ENCODE peak calls at places on chromosomes 4 and X, in six cellular contexts. A is mucosa of descending colon, Z is iPS DF 6.9, P is H7, R is suprapubic skin, I is neuronal stem cell. N is an unnamed sample. For H3K36me3, the result is how much of the 10 kb centered on the place peaks cover.

GRCh38 chr4:10584042-10584441 is 100.5 kb downstream of the CLNK start:
- DNase-seq in A (peak), Z (no peak), P (no peak), R (no peak), I (no peak), N (no peak)

GRCh38 chrX:13372203-13372980 is 52.5 kb upstream of the ATXN3L start:
- DNase-seq in A (no peak), Z (no peak), P (no peak), R (no peak), I (no peak), N (no peak)

GRCh38 chrX:76148753-76149152 is 24.1 kb upstream of the PBDC1 start:
- DNase-seq in A (peak), Z (no peak), P (no peak), R (no peak), I (no peak), N (no peak)

GRCh38 chr4:152079543-152080293 is 318.9 kb upstream of the GATB start:
- DNase-seq in A (no peak), Z (no peak), P (no peak), R (no peak), I (no peak), N (no peak)

GRCh38 chr4:137819964-137820383 is 287.7 kb upstream of the PCDH18 start:
- DNase-seq in A (peak), Z (no peak), P (peak), R (no peak), I (peak), N (no peak)

GRCh38 chr4:59759082-59759825 is 1440.9 kb upstream of the ADGRL3 start:
- DNase-seq in A (no peak), Z (no peak), P (no peak), R (no peak), I (no peak), N (no peak)

GRCh38 chr4:86855572-86855971 is 6.4 kb upstream of the SLC10A6 start:
- DNase-seq in A (no peak), Z (no peak), P (no peak), R (no peak), I (no peak), N (no peak)

GRCh38 chr4:157664726-157665125 is 444.2 kb downstream of the GRIA2 start:
- DNase-seq in A (no peak), Z (no peak), P (no peak), R (no peak), I (no peak), N (no peak)

GRCh38 chr4:168803727-168804126 is 206.3 kb downstream of the CBR4 start:
- DNase-seq in A (no peak), Z (peak), P (peak), R (no peak), I (no peak), N (no peak)

GRCh38 chr4:38785901-38786402 is 3.2 kb upstream of the TLR10 start:
- DNase-seq in A (no peak), Z (no peak), P (no peak), R (no peak), I (no peak), N (no peak)

GRCh38 chr4:18689308-18689915 is 667.9 kb upstream of the LCORL start:
- DNase-seq in A (peak), Z (peak), P (peak), R (no peak), I (peak), N (peak)

GRCh38 chr4:82721819-82722423 is 76.7 kb downstream of the SCD5 start:
- DNase-seq in A (peak), Z (no peak), P (no peak), R (no peak), I (no peak), N (no peak)

GRCh38 chrX:103396186-103396585 is 19.8 kb downstream of the BEX3 start:
- DNase-seq in A (no peak), Z (no peak), P (no peak), R (no peak), I (no peak), N (no peak)

GRCh38 chr4:109078724-109079123 is 223.7 kb downstream of the COL25A1 start:
- DNase-seq in A (no peak), Z (no peak), P (no peak), R (no peak), I (no peak), N (no peak)

GRCh38 chrX:13994681-13995080 is 35.0 kb downstream of the GEMIN8 start:
- DNase-seq in A (no peak), Z (no peak), P (no peak), R (no peak), I (no peak), N (no peak)

GRCh38 chr4:100391913-100392312 is 125.9 kb downstream of the EMCN start:
- DNase-seq in A (no peak), Z (no peak), P (no peak), R (no peak), I (no peak), N (no peak)

GRCh38 chr4:184635381-184635780 is 13.9 kb downstream of the CASP3 start:
- DNase-seq in A (peak), Z (no peak), P (no peak), R (no peak), I (no peak), N (no peak)

GRCh38 chr4:156294577-156294976 is 340.9 kb upstream of the CTSO start:
- DNase-seq in A (peak), Z (peak), P (peak), R (no peak), I (peak), N (no peak)

GRCh38 chr4:110970642-110971041 is 347.8 kb upstream of the PITX2 start:
- DNase-seq in A (peak), Z (peak), P (peak), R (no peak), I (peak), N (peak)

GRCh38 chr4:8939887-8940742 is 68.5 kb upstream of the HMX1 start:
- DNase-seq in A (no peak), Z (no peak), P (peak), R (no peak), I (no peak), N (no peak)

GRCh38 chr4:175351473-175351872 is 433.3 kb downstream of the ADAM29 start:
- DNase-seq in A (no peak), Z (no peak), P (no peak), R (no peak), I (no peak), N (no peak)

GRCh38 chrX:107823456-107823855 is 2.2 kb upstream of the MID2 start:
- DNase-seq in A (no peak), Z (no peak), P (no peak), R (no peak), I (no peak), N (no peak)

GRCh38 chr4:65089666-65090065 is 580.6 kb downstream of the EPHA5 start:
- DNase-seq in A (no peak), Z (no peak), P (no peak), R (no peak), I (no peak), N (no peak)

GRCh38 chr4:155999743-156000142 is 46.1 kb upstream of the CTSO start:
- DNase-seq in A (no peak), Z (peak), P (peak), R (no peak), I (peak), N (no peak)

GRCh38 chr4:165873298-165874071 is 448 bp downstream of the TLL1 start:
- DNase-seq in A (no peak), Z (no peak), P (peak), R (no peak), I (peak), N (peak)

GRCh38 chr4:86893136-86893535 is 914 bp upstream of the C4orf36 start:
- DNase-seq in A (no peak), Z (no peak), P (no peak), R (no peak), I (no peak), N (no peak)

GRCh38 chrX:119194631-119195030 is 41.5 kb upstream of the PGRMC1 start:
- DNase-seq in A (no peak), Z (no peak), P (no peak), R (no peak), I (no peak), N (no peak)

GRCh38 chr4:73230865-73231517 is 27.6 kb downstream of the ANKRD17 start:
- DNase-seq in A (no peak), Z (no peak), P (no peak), R (no peak), I (no peak), N (no peak)

GRCh38 chr4:140102406-140102805 is 51.6 kb downstream of the MAML3 start:
- DNase-seq in A (no peak), Z (no peak), P (no peak), R (no peak), I (no peak), N (no peak)

GRCh38 chrX:39750246-39750790 is 347.4 kb downstream of the BCOR start:
- DNase-seq in A (no peak), Z (no peak), P (no peak), R (no peak), I (no peak), N (no peak)

GRCh38 chr4:40581254-40582140 is 48.2 kb downstream of the RBM47 start:
- DNase-seq in A (no peak), Z (no peak), P (no peak), R (no peak), I (no peak), N (no peak)

GRCh38 chr4:10106421-10107039 is 10.1 kb downstream of the WDR1 start:
- DNase-seq in A (peak), Z (no peak), P (peak), R (peak), I (no peak), N (peak)

GRCh38 chr4:150209140-150209829 is 131.0 kb downstream of the DCLK2 start:
- DNase-seq in A (peak), Z (no peak), P (no peak), R (no peak), I (peak), N (no peak)

GRCh38 chrX:642436-643210 is 12.0 kb downstream of the SHOX start:
- DNase-seq in A (no peak), Z (no peak), P (no peak), R (no peak), I (no peak), N (no peak)

GRCh38 chrX:13376857-13377441 is 57.1 kb upstream of the ATXN3L start:
- DNase-seq in A (no peak), Z (no peak), P (no peak), R (no peak), I (no peak), N (no peak)

GRCh38 chrX:108020631-108021030 is 24.2 kb upstream of the VSIG1 start:
- DNase-seq in A (no peak), Z (no peak), P (peak), R (no peak), I (no peak), N (no peak)

GRCh38 chr4:52711271-52711670 is 40.0 kb downstream of the ERVMER34-1 start:
- DNase-seq in A (peak), Z (no peak), P (no peak), R (no peak), I (no peak), N (no peak)

GRCh38 chrX:45472968-45473367 is 272.3 kb upstream of the DIPK2B start:
- DNase-seq in A (no peak), Z (no peak), P (no peak), R (no peak), I (no peak), N (no peak)

GRCh38 chr4:174305961-174306360 is 22.2 kb downstream of the CEP44 start:
- DNase-seq in A (no peak), Z (no peak), P (no peak), R (no peak), I (no peak), N (no peak)
- H3K36me3 ChIP-seq in A (under half), Z (under half), P (under half), R (half or more), I (under half), N (under half)

GRCh38 chrX:136879001-136879667 is 1.4 kb downstream of the RBMX start:
- DNase-seq in A (no peak), Z (no peak), P (no peak), R (no peak), I (no peak), N (no peak)

GRCh38 chrX:136880452-136881013 is at the start of gene RBMX:
- DNase-seq in A (peak), Z (peak), P (peak), R (peak), I (peak), N (peak)

GRCh38 chrX:136880003-136880451 is 498 bp downstream of the RBMX start:
- DNase-seq in A (peak), Z (no peak), P (peak), R (no peak), I (no peak), N (peak)

DNA sequence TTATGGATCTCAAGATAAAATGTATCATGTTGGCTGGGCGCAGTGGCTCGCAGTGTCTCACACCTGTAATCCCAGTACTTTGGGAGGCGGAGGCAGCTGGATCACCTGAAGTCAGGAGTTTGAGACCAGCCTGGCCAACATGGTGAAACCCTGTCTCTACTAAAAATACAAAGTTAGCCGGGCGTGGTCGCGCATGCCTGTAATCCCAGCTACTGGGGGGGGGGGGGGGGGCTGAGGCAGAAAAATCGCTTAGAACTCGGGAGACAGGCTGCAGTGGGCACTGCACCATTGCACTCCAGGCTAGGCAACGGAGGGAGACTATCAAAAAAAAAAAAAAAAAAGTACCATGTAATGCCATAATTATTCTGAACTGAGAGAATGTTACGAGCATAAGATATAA is 2.1 kb downstream of the RBMX start:
- DNase-seq in A (no peak), Z (no peak), P (no peak), R (no peak), I (no peak), N (no peak)
- H3K36me3 ChIP-seq in A (under half), Z (under half), P (under half), R (under half), I (under half), N (under half)

DNA sequence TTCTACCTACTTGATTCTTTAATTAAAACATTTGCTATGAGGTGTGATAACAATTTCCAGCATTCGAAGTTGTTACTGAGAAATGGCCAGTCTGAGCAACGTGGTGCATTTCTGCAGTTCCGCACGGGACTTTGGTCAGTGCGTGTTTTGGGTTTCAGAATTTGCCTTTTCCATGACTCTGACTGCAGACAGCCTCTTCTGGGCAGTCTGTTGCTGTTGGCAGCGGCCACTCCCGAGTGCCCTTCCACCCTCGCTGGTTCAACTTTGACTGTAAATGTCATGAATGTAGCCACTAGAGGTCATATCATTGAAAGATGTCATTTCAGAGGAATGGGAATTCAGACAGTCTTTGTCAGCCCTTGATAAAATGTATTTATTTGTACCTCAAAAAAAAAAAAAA is 53.6 kb downstream of the NOP14 start:
- DNase-seq in A (no peak), Z (no peak), P (no peak), R (no peak), I (no peak), N (no peak)
- H3K36me3 ChIP-seq in A (under half), Z (under half), P (under half), R (half or more), I (half or more), N (under half)

GRCh38 chr4:7765676-7766075 is 174.0 kb downstream of the AFAP1 start:
- DNase-seq in A (no peak), Z (no peak), P (no peak), R (no peak), I (no peak), N (no peak)
- H3K36me3 ChIP-seq in A (under half), Z (under half), P (under half), R (half or more), I (under half), N (under half)

DNA sequence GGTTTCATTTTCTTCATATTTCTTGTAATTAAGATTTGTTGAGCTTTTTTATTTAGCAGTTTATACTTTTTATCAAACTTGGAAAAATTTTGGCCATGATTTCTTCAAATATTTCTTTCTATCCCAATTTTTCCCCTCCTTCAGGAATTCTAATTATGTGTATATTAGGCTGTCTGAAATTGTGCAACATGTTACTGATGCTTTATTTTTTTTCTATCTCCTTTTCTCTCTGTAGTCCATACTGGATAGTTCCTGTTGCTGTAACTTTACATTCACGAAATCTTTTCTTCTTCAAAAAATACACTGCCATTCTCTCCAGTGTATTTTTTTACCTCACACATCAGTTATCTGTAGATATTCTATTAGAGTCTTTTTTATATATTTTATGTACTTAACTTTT is 10.8 kb downstream of the THAP6 start:
- DNase-seq in A (no peak), Z (no peak), P (no peak), R (no peak), I (no peak), N (no peak)
- H3K36me3 ChIP-seq in A (under half), Z (under half), P (under half), R (half or more), I (under half), N (under half)

DNA sequence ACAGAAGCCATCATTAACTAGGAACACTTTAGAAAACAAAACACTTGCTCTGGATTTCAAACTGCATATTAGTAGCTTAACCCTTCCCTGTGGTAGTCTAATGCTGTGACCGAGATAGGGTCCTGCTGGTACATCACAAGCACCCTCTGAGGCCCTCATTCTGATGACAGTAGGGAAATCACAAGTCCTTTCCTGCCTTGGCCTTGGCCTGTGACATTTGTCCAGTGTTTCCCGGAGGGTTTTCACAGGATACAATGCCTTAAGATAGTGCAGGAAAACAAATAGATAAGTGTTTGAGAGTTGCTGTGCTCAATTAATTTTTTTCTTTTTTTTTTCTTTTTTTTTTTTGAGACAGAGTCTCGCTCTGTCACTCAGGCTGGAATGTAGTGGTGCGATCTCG is 29.0 kb downstream of the SYAP1 start:
- DNase-seq in A (no peak), Z (no peak), P (no peak), R (no peak), I (no peak), N (no peak)
- H3K36me3 ChIP-seq in A (under half), Z (under half), P (under half), R (under half), I (under half), N (under half)

DNA sequence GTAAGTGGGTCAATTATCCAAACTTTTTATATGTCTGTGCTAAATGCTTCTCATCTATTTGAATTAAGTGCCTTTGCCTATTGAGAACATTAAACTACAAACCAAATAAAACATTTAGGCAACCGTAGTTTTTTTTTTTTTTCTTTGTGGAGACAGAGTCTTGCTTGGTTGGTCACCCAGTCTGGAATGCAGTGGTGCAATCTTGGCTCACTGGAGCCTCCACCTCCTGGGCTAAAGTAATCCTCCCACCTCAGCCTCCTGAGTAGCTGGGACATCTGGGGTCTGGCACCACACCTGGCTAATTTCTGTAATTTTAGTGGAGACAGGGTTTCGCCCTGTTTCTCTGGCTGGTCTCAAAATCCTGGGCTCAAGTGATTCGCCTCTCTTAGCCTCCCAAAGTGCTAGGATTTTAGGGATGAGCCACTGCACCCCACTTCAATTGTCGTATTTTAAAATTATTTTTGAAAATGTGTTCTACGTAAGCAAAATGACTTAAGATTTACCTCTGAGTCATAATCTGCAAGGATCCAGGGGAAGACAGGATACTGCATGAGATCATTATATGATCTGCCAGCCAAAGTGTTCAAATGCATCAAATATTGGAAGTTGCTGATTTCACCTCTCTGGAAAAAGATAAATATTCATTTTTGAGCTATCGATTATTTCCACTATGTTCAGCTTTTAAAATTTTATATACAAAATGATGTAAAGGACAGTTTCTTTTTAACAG is 125.6 kb downstream of the CDS1 start:
- DNase-seq in A (no peak), Z (no peak), P (no peak), R (no peak), I (no peak), N (no peak)
- H3K36me3 ChIP-seq in A (under half), Z (under half), P (under half), R (half or more), I (under half), N (under half)

GRCh38 chr4:139022835-139023234 is 7.3 kb downstream of the NOCT start:
- DNase-seq in A (no peak), Z (no peak), P (no peak), R (no peak), I (no peak), N (no peak)

GRCh38 chr4:139028191-139028661 is 12.6 kb downstream of the NOCT start:
- DNase-seq in A (no peak), Z (no peak), P (no peak), R (no peak), I (no peak), N (peak)

GRCh38 chr4:139027771-139028170 is 12.2 kb downstream of the NOCT start:
- DNase-seq in A (no peak), Z (no peak), P (no peak), R (no peak), I (no peak), N (no peak)

GRCh38 chr4:139025841-139026240 is 10.3 kb downstream of the NOCT start:
- DNase-seq in A (no peak), Z (no peak), P (no peak), R (no peak), I (no peak), N (no peak)

DNA sequence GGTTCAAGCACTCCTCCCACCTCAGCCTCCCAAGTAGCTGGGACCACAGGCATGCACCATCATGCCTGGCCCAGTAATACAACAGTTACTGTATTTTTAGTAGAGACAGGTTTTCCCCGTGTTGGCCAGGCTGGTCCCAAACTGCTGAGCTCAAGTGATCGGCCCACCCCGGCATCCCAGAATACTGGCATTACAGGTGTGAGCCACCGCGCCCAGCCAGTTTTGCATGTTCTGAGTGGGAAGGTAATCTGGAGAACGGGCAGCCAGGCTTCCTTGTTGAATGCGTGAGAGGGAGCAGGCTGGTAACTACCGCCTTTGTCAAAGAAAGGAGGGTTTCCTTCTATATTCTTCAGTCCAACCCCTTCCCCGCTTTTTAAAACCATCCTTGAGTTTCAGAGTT is 9.1 kb downstream of the NOCT start:
- DNase-seq in A (no peak), Z (no peak), P (no peak), R (no peak), I (no peak), N (no peak)
- H3K36me3 ChIP-seq in A (under half), Z (under half), P (under half), R (under half), I (under half), N (under half)